ENCODE peak calls at places on chromosomes 5 and 9, in seven cellular contexts. N is suprapubic skin, U is GM12892, V is prostate gland, W is stomach, B is H1, H is endothelial cell of umbilical vein. X is an unnamed sample.

GRCh38 chr9:91720313-91720712 is 229.7 kb downstream of the ROR2 start:
- DNase-seq in N (no peak), U (no peak), V (no peak), W (no peak), B (no peak), H (no peak), X (no peak)

GRCh38 chr9:94967481-94967880 is 241.0 kb downstream of the AOPEP start:
- DNase-seq in N (no peak), U (no peak), V (no peak), W (no peak), B (no peak), H (no peak), X (no peak)

GRCh38 chr5:95779611-95780010 is 42.9 kb downstream of the GLRX start:
- DNase-seq in N (no peak), U (no peak), V (no peak), W (no peak), B (no peak), H (peak), X (no peak)

GRCh38 chr5:128966375-128966774 is 1.1 kb downstream of the SLC27A6 start:
- DNase-seq in N (no peak), U (no peak), V (no peak), W (no peak), B (no peak), H (no peak), X (no peak)

GRCh38 chr9:36760667-36761066 is 188.0 kb downstream of the MELK start:
- DNase-seq in N (no peak), U (no peak), V (no peak), W (no peak), B (no peak), H (no peak), X (no peak)

GRCh38 chr9:106025449-106025848 is 331.1 kb downstream of the TMEM38B start:
- DNase-seq in N (no peak), U (no peak), V (no peak), W (no peak), B (no peak), H (no peak), X (no peak)

GRCh38 chr9:38301376-38302106 is 91.0 kb upstream of the ALDH1B1 start:
- DNase-seq in N (no peak), U (no peak), V (no peak), W (no peak), B (no peak), H (no peak), X (no peak)

GRCh38 chr9:127578952-127579853 is 32.9 kb upstream of the STXBP1 start:
- DNase-seq in N (peak), U (no peak), V (peak), W (peak), B (no peak), H (peak), X (peak)

GRCh38 chr5:32942225-32942989 is 231.3 kb downstream of the NPR3 start:
- DNase-seq in N (no peak), U (no peak), V (no peak), W (no peak), B (no peak), H (peak), X (peak)

GRCh38 chr5:108801776-108802175 is 54.1 kb downstream of the FER start:
- DNase-seq in N (no peak), U (no peak), V (no peak), W (no peak), B (no peak), H (peak), X (peak)

GRCh38 chr5:117204926-117205869 is 630.6 kb upstream of the SEMA6A start:
- DNase-seq in N (no peak), U (no peak), V (no peak), W (no peak), B (no peak), H (no peak), X (no peak)

GRCh38 chr9:95726756-95727155 is 148.7 kb upstream of the ERCC6L2 start:
- DNase-seq in N (no peak), U (no peak), V (no peak), W (no peak), B (no peak), H (peak), X (peak)

GRCh38 chr5:38755171-38755570 is 90.6 kb upstream of the OSMR start:
- DNase-seq in N (no peak), U (no peak), V (no peak), W (no peak), B (no peak), H (no peak), X (no peak)

GRCh38 chr9:129011761-129012281 is 16.3 kb downstream of the SH3GLB2 start:
- DNase-seq in N (no peak), U (no peak), V (no peak), W (no peak), B (no peak), H (no peak), X (no peak)

GRCh38 chr5:132491368-132492364 is 1.1 kb upstream of the IRF1 start:
- DNase-seq in N (no peak), U (no peak), V (no peak), W (peak), B (no peak), H (no peak), X (no peak)

GRCh38 chr5:96928931-96929708 is 6.8 kb upstream of the LNPEP start:
- DNase-seq in N (no peak), U (no peak), V (no peak), W (no peak), B (no peak), H (no peak), X (no peak)
- TF ChIP-seq POLR2AphosphoS5 in N (no peak), U (no peak), V (no peak), W (no peak), B (no peak), H (no peak), X (no peak)

GRCh38 chr5:76084496-76085285 is 1.5 kb downstream of the SV2C start:
- DNase-seq in N (no peak), U (peak), V (no peak), W (no peak), B (no peak), H (no peak), X (no peak)
- TF ChIP-seq POLR2AphosphoS5 in N (no peak), U (no peak), V (no peak), W (no peak), B (no peak), H (no peak), X (no peak)

DNA sequence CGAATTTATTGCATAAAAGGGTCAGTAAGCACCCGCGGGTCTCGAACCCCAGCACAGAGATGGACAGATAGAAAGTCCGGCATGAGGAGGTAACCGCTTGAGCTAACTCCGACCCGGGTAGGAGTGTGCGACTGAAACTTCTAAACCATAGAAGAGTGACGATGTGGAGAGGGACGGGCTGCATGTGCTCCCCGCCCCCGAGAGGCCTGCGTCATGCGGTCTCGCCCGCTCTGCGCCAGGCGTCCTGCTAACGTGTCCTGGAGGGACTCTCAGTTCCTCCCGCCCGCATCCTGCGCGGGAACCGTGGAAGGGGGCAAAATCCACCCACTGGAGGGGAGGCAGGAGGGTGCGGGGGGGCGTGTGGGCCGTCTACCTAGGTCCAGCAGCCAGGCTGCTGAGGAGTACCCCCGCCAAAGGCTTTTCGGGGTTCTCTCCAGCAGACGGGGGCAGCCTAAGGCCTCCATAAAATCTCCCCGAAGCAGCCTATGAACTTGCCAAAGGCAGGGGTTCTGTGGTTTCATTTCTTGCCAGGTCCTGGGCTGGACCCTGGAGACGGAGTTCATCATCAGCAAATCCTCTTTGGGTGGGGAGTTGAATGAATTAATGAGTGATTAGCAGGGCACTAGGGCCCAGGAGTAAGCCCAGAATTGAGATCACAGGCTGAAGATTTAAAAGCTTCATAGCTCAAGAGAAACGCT is 51.8 kb downstream of the TGFBI start:
- DNase-seq in N (peak), U (peak), V (peak), W (peak), B (peak), H (peak), X (no peak)
- TF ChIP-seq POLR2AphosphoS5 in N (peak), U (no peak), V (peak), W (peak), B (peak), H (peak), X (no peak)

GRCh38 chr5:172748341-172748843 is 22.6 kb downstream of the DUSP1 start:
- DNase-seq in N (peak), U (no peak), V (no peak), W (no peak), B (no peak), H (peak), X (no peak)

GRCh38 chr5:172745406-172745805 is 25.6 kb downstream of the DUSP1 start:
- DNase-seq in N (no peak), U (no peak), V (no peak), W (no peak), B (no peak), H (no peak), X (no peak)

GRCh38 chr5:172747471-172747870 is 23.5 kb downstream of the DUSP1 start:
- DNase-seq in N (no peak), U (no peak), V (no peak), W (no peak), B (no peak), H (no peak), X (no peak)

GRCh38 chr5:172745836-172746235 is 25.2 kb downstream of the DUSP1 start:
- DNase-seq in N (no peak), U (no peak), V (no peak), W (no peak), B (no peak), H (no peak), X (no peak)

DNA sequence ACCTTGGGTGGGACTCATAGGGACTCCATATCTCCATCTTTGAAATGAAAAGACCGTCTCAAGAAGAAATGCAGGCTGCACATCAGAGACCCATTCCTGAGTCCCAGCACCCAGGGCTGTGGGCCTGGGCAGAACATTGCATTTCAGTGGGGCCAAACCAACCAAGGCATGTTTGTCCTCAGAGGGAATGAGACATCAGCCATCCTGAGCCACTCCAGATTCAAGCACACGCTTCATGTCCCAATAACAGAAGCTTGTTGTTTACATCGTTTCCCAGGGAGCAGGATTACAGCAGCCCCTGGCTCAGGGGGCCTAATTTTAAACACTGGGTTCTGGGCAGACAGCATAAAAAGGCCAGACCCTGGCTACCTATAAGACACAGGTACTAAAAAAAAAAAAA is 24.3 kb downstream of the DUSP1 start:
- DNase-seq in N (no peak), U (no peak), V (no peak), W (no peak), B (no peak), H (no peak), X (no peak)
- TF ChIP-seq POLR2AphosphoS5 in N (no peak), U (no peak), V (no peak), W (peak), B (no peak), H (no peak), X (no peak)

GRCh38 chr5:154934881-154935280 is 3.1 kb downstream of the GEMIN5 start:
- DNase-seq in N (no peak), U (no peak), V (no peak), W (no peak), B (no peak), H (no peak), X (no peak)

GRCh38 chr5:154940772-154941620 is at the start of gene MRPL22:
- DNase-seq in N (peak), U (peak), V (peak), W (peak), B (peak), H (peak), X (peak)

GRCh38 chr5:154937186-154937717 is 759 bp downstream of the GEMIN5 start:
- DNase-seq in N (no peak), U (no peak), V (no peak), W (no peak), B (no peak), H (no peak), X (no peak)

GRCh38 chr5:154940375-154940771 is 500 bp upstream of the MRPL22 start:
- DNase-seq in N (no peak), U (no peak), V (no peak), W (no peak), B (no peak), H (no peak), X (no peak)

GRCh38 chr5:154937718-154938466 is at the start of gene GEMIN5:
- DNase-seq in N (peak), U (peak), V (peak), W (peak), B (peak), H (peak), X (peak)
- TF ChIP-seq POLR2AphosphoS5 in N (peak), U (peak), V (peak), W (peak), B (peak), H (peak), X (peak)

GRCh38 chr5:136022965-136023364 is 5.8 kb upstream of the TGFBI start:
- DNase-seq in N (no peak), U (no peak), V (no peak), W (no peak), B (no peak), H (no peak), X (no peak)

GRCh38 chr5:136018814-136019777 is 9.7 kb upstream of the TGFBI start:
- DNase-seq in N (no peak), U (no peak), V (no peak), W (no peak), B (no peak), H (no peak), X (no peak)

GRCh38 chr5:136020001-136020382 is 8.8 kb upstream of the TGFBI start:
- DNase-seq in N (no peak), U (no peak), V (no peak), W (no peak), B (no peak), H (no peak), X (no peak)

GRCh38 chr5:136021016-136021405 is 7.8 kb upstream of the TGFBI start:
- DNase-seq in N (no peak), U (no peak), V (no peak), W (no peak), B (no peak), H (no peak), X (no peak)

DNA sequence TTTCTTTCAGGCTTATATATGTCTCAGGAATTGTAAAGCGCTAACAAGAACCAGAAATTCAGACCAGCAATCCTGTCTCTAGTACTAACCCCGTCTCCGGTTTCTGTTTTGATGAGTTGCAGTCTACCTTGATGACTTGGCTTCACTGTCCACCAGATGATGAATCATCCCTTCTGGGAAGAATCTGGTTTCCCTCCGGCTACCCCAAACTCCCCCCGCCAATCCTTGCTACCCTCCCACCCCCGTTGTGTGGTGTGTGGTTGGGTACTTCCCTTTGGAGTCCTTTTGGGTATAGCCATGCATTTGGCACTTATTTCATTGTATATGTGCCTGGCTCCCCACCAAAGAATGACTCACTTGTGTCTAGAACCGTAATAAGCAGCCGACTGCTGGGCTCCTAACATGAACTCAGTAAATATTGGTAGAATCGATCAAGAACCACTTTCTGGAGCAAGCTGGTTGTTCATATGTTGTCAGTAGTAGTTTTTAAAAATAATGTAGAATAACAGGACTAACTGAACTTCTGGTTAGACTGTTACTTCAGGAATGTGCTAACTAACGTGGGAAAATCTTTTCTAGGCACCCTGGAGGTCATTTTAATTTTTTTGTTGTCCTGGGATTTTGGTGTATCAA is 8.3 kb upstream of the TGFBI start:
- DNase-seq in N (no peak), U (no peak), V (no peak), W (no peak), B (no peak), H (peak), X (no peak)
- TF ChIP-seq POLR2AphosphoS5 in N (no peak), U (no peak), V (no peak), W (no peak), B (no peak), H (no peak), X (no peak)

GRCh38 chr9:134863306-134863902 is 17.2 kb upstream of the FCN2 start:
- DNase-seq in N (no peak), U (no peak), V (peak), W (no peak), B (no peak), H (no peak), X (no peak)

GRCh38 chr9:134863941-134864820 is 16.4 kb upstream of the FCN2 start:
- DNase-seq in N (peak), U (no peak), V (peak), W (no peak), B (no peak), H (no peak), X (no peak)

GRCh38 chr9:134861586-134862334 is 18.9 kb upstream of the FCN2 start:
- DNase-seq in N (peak), U (no peak), V (no peak), W (no peak), B (no peak), H (no peak), X (no peak)

GRCh38 chr9:134858051-134858841 is 22.4 kb upstream of the FCN2 start:
- DNase-seq in N (no peak), U (peak), V (peak), W (no peak), B (no peak), H (no peak), X (no peak)

DNA sequence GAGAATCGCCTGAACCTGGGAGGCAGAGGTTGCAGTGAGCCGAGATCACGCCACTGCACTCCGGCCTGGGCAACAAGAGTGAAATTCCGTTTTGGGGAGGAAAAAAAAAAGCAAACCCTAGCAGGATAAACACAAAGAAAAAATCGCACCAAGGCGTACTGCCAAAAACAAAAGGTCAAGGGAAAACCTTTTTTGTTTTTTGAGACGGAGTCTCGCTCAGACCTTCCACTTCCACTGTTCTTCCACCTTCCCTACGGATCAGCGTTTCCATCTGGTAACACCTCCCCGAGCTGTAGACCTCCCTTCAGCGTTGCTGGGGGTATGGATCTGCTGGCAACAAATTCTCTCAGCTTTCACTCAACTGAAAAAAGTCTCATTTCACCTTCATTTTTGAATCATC is 20.1 kb upstream of the FCN2 start:
- DNase-seq in N (no peak), U (no peak), V (no peak), W (no peak), B (no peak), H (no peak), X (no peak)
- TF ChIP-seq POLR2AphosphoS5 in N (no peak), U (no peak), V (no peak), W (no peak), B (no peak), H (no peak), X (no peak)

GRCh38 chr9:79763861-79764260 is 192.1 kb downstream of the TLE4 start:
- DNase-seq in N (no peak), U (no peak), V (no peak), W (peak), B (no peak), H (no peak), X (no peak)

GRCh38 chr9:79766091-79766490 is 194.3 kb downstream of the TLE4 start:
- DNase-seq in N (no peak), U (no peak), V (no peak), W (no peak), B (no peak), H (no peak), X (no peak)

GRCh38 chr9:79765466-79765865 is 193.7 kb downstream of the TLE4 start:
- DNase-seq in N (no peak), U (no peak), V (no peak), W (no peak), B (no peak), H (no peak), X (no peak)

GRCh38 chr9:79768199-79768598 is 196.4 kb downstream of the TLE4 start:
- DNase-seq in N (no peak), U (no peak), V (no peak), W (no peak), B (no peak), H (no peak), X (no peak)

GRCh38 chr9:79764377-79764776 is 192.6 kb downstream of the TLE4 start:
- DNase-seq in N (no peak), U (no peak), V (no peak), W (no peak), B (no peak), H (no peak), X (no peak)
- TF ChIP-seq POLR2AphosphoS5 in N (no peak), U (no peak), V (no peak), W (peak), B (no peak), H (no peak), X (no peak)

GRCh38 chr5:88085462-88085861 is 183.2 kb downstream of the TMEM161B start:
- DNase-seq in N (no peak), U (no peak), V (no peak), W (no peak), B (no peak), H (no peak), X (no peak)
- TF ChIP-seq POLR2AphosphoS5 in N (no peak), U (no peak), V (no peak), W (no peak), B (no peak), H (no peak), X (no peak)

X was measured in Panc1.